ENCODE peak calls at places on chromosomes 16 and 17, in nine cellular contexts. H is stomach, Z is Panc1, L is astrocyte of the spinal cord, K is lung, O is fibroblast of lung, G is upper lobe of right lung, E is tibial nerve, V is GM12865. R is an unnamed sample.

GRCh38 chr16:67667817-67668494 is 1.3 kb downstream of the C16orf86 start:
- DNase-seq in H (peak; percentile 88), Z (peak; percentile 60), L (peak; percentile 90), K (peak; percentile 86), O (peak; percentile 84), G (peak; percentile 87), E (peak; percentile 71), V (peak; percentile 95), R (peak; percentile 86)

GRCh38 chr16:21088646-21089538 is 61.8 kb downstream of the DNAH3 start:
- DNase-seq in H (no peak), Z (no peak), L (peak; percentile 60), K (no peak), O (peak; percentile 85), G (no peak), E (no peak), V (no peak), R (no peak)

GRCh38 chr16:73060216-73060615 is 12.3 kb upstream of the ZFHX3 start:
- DNase-seq in H (no peak), Z (no peak), L (no peak), K (no peak), O (no peak), G (no peak), E (no peak), V (no peak), R (no peak)

GRCh38 chr16:72666267-72666666 is 381.7 kb downstream of the ZFHX3 start:
- DNase-seq in H (no peak), Z (no peak), L (no peak), K (no peak), O (no peak), G (no peak), E (no peak), V (peak; percentile 35), R (no peak)

GRCh38 chr17:9612016-9612415 is 33.3 kb upstream of the USP43 start:
- DNase-seq in H (no peak), Z (no peak), L (no peak), K (no peak), O (no peak), G (no peak), E (no peak), V (no peak), R (no peak)

GRCh38 chr17:8900626-8901585 is 33.4 kb upstream of the PIK3R6 start:
- DNase-seq in H (peak; percentile 17), Z (no peak), L (no peak), K (no peak), O (no peak), G (no peak), E (no peak), V (peak; percentile 95), R (no peak)

GRCh38 chr16:75402821-75403475 is 30.4 kb downstream of the CFDP1 start:
- DNase-seq in H (no peak), Z (no peak), L (peak; percentile 70), K (no peak), O (peak; percentile 44), G (no peak), E (peak; percentile 28), V (peak; percentile 48), R (no peak)

GRCh38 chr17:14748036-14748715 is 447.3 kb downstream of the HS3ST3B1 start:
- DNase-seq in H (no peak), Z (no peak), L (no peak), K (no peak), O (no peak), G (peak; percentile 76), E (no peak), V (peak; percentile 19), R (no peak)

GRCh38 chr17:8146381-8147140 is 5.6 kb downstream of the PER1 start:
- DNase-seq in H (no peak), Z (no peak), L (no peak), K (no peak), O (no peak), G (peak; percentile 55), E (no peak), V (no peak), R (no peak)

GRCh38 chr16:19235886-19236285 is 49.6 kb upstream of the CLEC19A start:
- DNase-seq in H (no peak), Z (no peak), L (no peak), K (no peak), O (no peak), G (no peak), E (no peak), V (no peak), R (no peak)

GRCh38 chr17:74831442-74832146 is 28.1 kb downstream of the GRIN2C start:
- DNase-seq in H (no peak), Z (no peak), L (no peak), K (no peak), O (no peak), G (no peak), E (no peak), V (no peak), R (no peak)

GRCh38 chr16:4945560-4946502 is 8.9 kb upstream of the PPL start:
- DNase-seq in H (no peak), Z (no peak), L (no peak), K (peak; percentile 75), O (no peak), G (peak; percentile 78), E (peak; percentile 41), V (no peak), R (peak; percentile 39)

GRCh38 chr17:74148446-74148845 is 55.0 kb upstream of the RPL38 start:
- DNase-seq in H (no peak), Z (no peak), L (no peak), K (no peak), O (no peak), G (no peak), E (no peak), V (no peak), R (no peak)

GRCh38 chr16:69329369-69330285 is 761 bp downstream of the PDF start:
- DNase-seq in H (no peak), Z (no peak), L (peak; percentile 25), K (no peak), O (peak; percentile 26), G (peak; percentile 75), E (no peak), V (peak; percentile 52), R (no peak)

DNA sequence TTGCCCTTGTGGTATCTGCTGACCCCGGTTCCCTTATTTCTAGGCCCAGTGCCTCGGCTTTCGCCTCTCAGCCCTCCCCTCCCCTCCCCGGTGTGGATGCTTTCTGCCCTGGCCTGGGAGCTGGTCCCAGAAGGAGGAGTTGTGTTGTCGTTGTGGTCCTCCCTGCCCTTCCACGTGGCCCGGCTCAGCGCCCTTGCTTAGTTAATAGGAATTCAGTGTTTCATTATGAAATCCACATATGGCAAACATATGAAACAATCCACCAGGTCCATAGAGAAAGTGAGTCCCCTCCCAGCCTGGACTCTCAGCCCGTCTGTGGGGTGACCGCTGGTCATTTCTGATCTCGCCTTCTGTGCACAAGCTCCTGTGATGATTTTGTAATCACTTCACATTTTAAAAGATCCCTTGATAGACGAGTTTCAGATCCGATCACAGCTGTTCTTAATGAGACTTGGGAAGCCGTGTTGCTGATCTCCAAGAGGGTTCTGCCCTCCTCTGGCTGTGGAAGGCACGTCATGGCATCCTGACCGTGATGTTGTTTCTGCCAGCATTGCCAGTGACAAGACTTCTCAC is 112.1 kb downstream of the BANP start:
- DNase-seq in H (no peak), Z (no peak), L (peak; percentile 50), K (no peak), O (peak; percentile 84), G (no peak), E (peak; percentile 36), V (no peak), R (no peak)
- TF ChIP-seq CTCF in H (no peak), Z (no peak), L (peak; percentile 48), K (no peak), O (peak; percentile 72), G (no peak), E (peak; percentile 37), V (no peak), R (no peak)

GRCh38 chr17:81200695-81201580 is 21.8 kb downstream of the CEP131 start:
- DNase-seq in H (peak; percentile 79), Z (peak; percentile 7), L (peak; percentile 67), K (peak; percentile 64), O (peak; percentile 61), G (no peak), E (peak; percentile 83), V (peak; percentile 64), R (peak; percentile 66)
- TF ChIP-seq CTCF in H (peak; percentile 74), Z (peak; percentile 79), L (peak; percentile 70), K (peak; percentile 45), O (peak; percentile 73), G (peak; percentile 66), E (peak; percentile 85), V (peak; percentile 51), R (peak; percentile 69)

GRCh38 chr17:66567234-66568170 is 265.1 kb downstream of the PRKCA start:
- DNase-seq in H (peak; percentile 89), Z (peak; percentile 62), L (peak; percentile 86), K (peak; percentile 80), O (peak; percentile 94), G (peak; percentile 85), E (peak; percentile 90), V (peak; percentile 78), R (peak; percentile 57)
- TF ChIP-seq CTCF in H (peak; percentile 58), Z (peak; percentile 86), L (peak; percentile 87), K (peak; percentile 64), O (peak; percentile 97), G (peak; percentile 84), E (peak; percentile 81), V (peak; percentile 93), R (peak; percentile 10)

GRCh38 chr17:65554568-65555223 is 6.8 kb downstream of the AXIN2 start:
- DNase-seq in H (no peak), Z (no peak), L (peak; percentile 35), K (no peak), O (peak; percentile 58), G (no peak), E (no peak), V (no peak), R (peak; percentile 30)
- TF ChIP-seq CTCF in H (no peak), Z (no peak), L (peak; percentile 20), K (no peak), O (peak; percentile 34), G (peak; percentile 25), E (peak; percentile 29), V (no peak), R (no peak)

DNA sequence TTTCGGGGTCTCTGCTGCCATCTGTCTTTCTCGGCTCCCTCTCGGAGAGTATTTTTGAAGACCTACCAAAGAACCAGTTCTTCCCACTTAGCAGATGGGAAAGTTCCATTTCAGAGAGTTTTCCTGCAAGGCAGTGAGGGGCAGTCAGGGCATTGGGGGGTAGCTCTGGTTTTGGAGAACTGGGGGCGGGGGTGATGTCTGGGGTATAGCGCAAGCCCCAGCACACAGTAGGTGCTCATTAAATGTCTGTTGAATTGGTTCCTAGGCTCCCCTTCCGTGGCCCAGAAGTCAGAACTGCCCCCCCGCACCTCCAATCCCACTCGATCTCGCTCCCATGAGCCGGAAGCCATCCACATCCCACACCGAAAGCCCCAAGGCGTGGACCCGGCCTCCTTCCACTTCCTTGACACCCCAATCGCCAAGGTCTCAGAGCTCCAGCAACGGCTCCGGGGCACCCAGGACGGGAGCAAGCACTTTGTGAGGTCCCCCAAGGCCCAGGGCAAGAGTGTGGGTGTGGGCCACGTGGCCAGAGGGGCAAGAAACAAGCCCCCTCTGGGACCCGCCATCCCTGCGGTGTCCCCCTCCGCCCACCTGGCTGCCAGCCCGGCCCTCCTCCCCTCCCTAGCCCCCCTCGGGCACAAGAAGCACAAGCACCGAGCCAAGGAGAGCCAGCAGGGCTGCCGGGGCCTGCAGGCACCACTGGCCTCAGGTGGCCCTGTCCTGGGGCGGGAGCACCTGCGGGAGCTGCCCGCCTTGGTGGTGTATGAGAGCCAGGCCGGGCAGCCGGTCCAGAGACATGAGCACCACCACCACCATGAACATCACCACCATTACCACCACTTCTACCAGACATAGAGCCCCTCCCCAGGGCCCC is 47.9 kb downstream of the SNX20 start:
- DNase-seq in H (no peak), Z (no peak), L (no peak), K (no peak), O (no peak), G (no peak), E (no peak), V (no peak), R (no peak)
- TF ChIP-seq CTCF in H (no peak), Z (no peak), L (no peak), K (no peak), O (no peak), G (no peak), E (no peak), V (no peak), R (no peak)

GRCh38 chr16:84397090-84397489 is 28.8 kb downstream of the ATP2C2 start:
- DNase-seq in H (no peak), Z (no peak), L (no peak), K (no peak), O (no peak), G (peak; percentile 51), E (no peak), V (no peak), R (no peak)
- TF ChIP-seq CTCF in H (no peak), Z (no peak), L (peak; percentile 14), K (no peak), O (peak; percentile 32), G (peak; percentile 36), E (no peak), V (peak; percentile 11), R (no peak)